ENCODE peak calls at places on chromosome 22, in seven cellular contexts. One of them, this sample, is unnamed.
A peak's percentile ranks its signal among the peaks of the same experiment; 100 is the strongest.

GRCh38 chr22:37632174-37633081 is 7.0 kb upstream of the SH3BP1 start:
- DNase-seq in H7: peak; percentile 66
- DNase-seq in tibial nerve: no peak
- DNase-seq in tibial artery: no peak
- DNase-seq in CD8-positive, alpha-beta T cell: no peak
- DNase-seq in mucosa of descending colon: no peak
- DNase-seq in NB4: no peak
- DNase-seq in this sample: no peak

GRCh38 chr22:24319451-24319850 is 48.8 kb downstream of the SPECC1L start:
- DNase-seq in H7: no peak
- DNase-seq in tibial nerve: no peak
- DNase-seq in tibial artery: no peak
- DNase-seq in CD8-positive, alpha-beta T cell: no peak
- DNase-seq in mucosa of descending colon: no peak
- DNase-seq in NB4: no peak
- DNase-seq in this sample: no peak

GRCh38 chr22:42972592-42973535 is 42.1 kb downstream of the PACSIN2 start:
- DNase-seq in H7: no peak
- DNase-seq in tibial nerve: no peak
- DNase-seq in tibial artery: no peak
- DNase-seq in CD8-positive, alpha-beta T cell: no peak
- DNase-seq in mucosa of descending colon: no peak
- DNase-seq in NB4: peak; percentile 66
- DNase-seq in this sample: no peak

GRCh38 chr22:32518351-32518750 is 43.7 kb downstream of the FBXO7 start:
- DNase-seq in H7: no peak
- DNase-seq in tibial nerve: no peak
- DNase-seq in tibial artery: no peak
- DNase-seq in CD8-positive, alpha-beta T cell: no peak
- DNase-seq in mucosa of descending colon: no peak
- DNase-seq in NB4: no peak
- DNase-seq in this sample: no peak

GRCh38 chr22:36110306-36110791 is 50.2 kb downstream of the APOL3 start:
- DNase-seq in H7: peak; percentile 57
- DNase-seq in tibial nerve: no peak
- DNase-seq in tibial artery: no peak
- DNase-seq in CD8-positive, alpha-beta T cell: no peak
- DNase-seq in mucosa of descending colon: no peak
- DNase-seq in NB4: no peak
- DNase-seq in this sample: no peak

GRCh38 chr22:33851240-33851639 is 69.0 kb downstream of the LARGE1 start:
- DNase-seq in H7: no peak
- DNase-seq in tibial nerve: no peak
- DNase-seq in tibial artery: no peak
- DNase-seq in CD8-positive, alpha-beta T cell: no peak
- DNase-seq in mucosa of descending colon: no peak
- DNase-seq in NB4: peak; percentile 62
- DNase-seq in this sample: no peak

GRCh38 chr22:22342697-22343602 is 98.4 kb downstream of the VPREB1 start:
- DNase-seq in H7: peak; percentile 91
- DNase-seq in tibial nerve: no peak
- DNase-seq in tibial artery: no peak
- DNase-seq in CD8-positive, alpha-beta T cell: peak; percentile 56
- DNase-seq in mucosa of descending colon: peak; percentile 85
- DNase-seq in NB4: peak; percentile 38
- DNase-seq in this sample: no peak

GRCh38 chr22:46009730-46010129 is 32.8 kb upstream of the WNT7B start:
- DNase-seq in H7: no peak
- DNase-seq in tibial nerve: no peak
- DNase-seq in tibial artery: peak; percentile 66
- DNase-seq in CD8-positive, alpha-beta T cell: no peak
- DNase-seq in mucosa of descending colon: peak; percentile 25
- DNase-seq in NB4: no peak
- DNase-seq in this sample: no peak

GRCh38 chr22:38250642-38251354 is 22.0 kb downstream of the TMEM184B start:
- DNase-seq in H7: no peak
- DNase-seq in tibial nerve: no peak
- DNase-seq in tibial artery: no peak
- DNase-seq in CD8-positive, alpha-beta T cell: no peak
- DNase-seq in mucosa of descending colon: no peak
- DNase-seq in NB4: no peak
- DNase-seq in this sample: no peak

GRCh38 chr22:32073823-32074380 is 30.8 kb downstream of the SLC5A1 start:
- DNase-seq in H7: no peak
- DNase-seq in tibial nerve: no peak
- DNase-seq in tibial artery: no peak
- DNase-seq in CD8-positive, alpha-beta T cell: no peak
- DNase-seq in mucosa of descending colon: peak; percentile 38
- DNase-seq in NB4: no peak
- DNase-seq in this sample: no peak

GRCh38 chr22:35628732-35629131 is 11.6 kb upstream of the MB start:
- DNase-seq in H7: no peak
- DNase-seq in tibial nerve: no peak
- DNase-seq in tibial artery: no peak
- DNase-seq in CD8-positive, alpha-beta T cell: no peak
- DNase-seq in mucosa of descending colon: no peak
- DNase-seq in NB4: no peak
- DNase-seq in this sample: no peak

GRCh38 chr22:42286205-42286604 is 15.8 kb upstream of the TCF20 start:
- DNase-seq in H7: no peak
- DNase-seq in tibial nerve: no peak
- DNase-seq in tibial artery: no peak
- DNase-seq in CD8-positive, alpha-beta T cell: no peak
- DNase-seq in mucosa of descending colon: no peak
- DNase-seq in NB4: peak; percentile 65
- DNase-seq in this sample: no peak

GRCh38 chr22:45149671-45150070 is 14.1 kb upstream of the NUP50 start:
- DNase-seq in H7: no peak
- DNase-seq in tibial nerve: no peak
- DNase-seq in tibial artery: no peak
- DNase-seq in CD8-positive, alpha-beta T cell: no peak
- DNase-seq in mucosa of descending colon: no peak
- DNase-seq in NB4: no peak
- DNase-seq in this sample: no peak

GRCh38 chr22:27329471-27329870 is 472.1 kb downstream of the MN1 start:
- DNase-seq in H7: peak; percentile 81
- DNase-seq in tibial nerve: no peak
- DNase-seq in tibial artery: no peak
- DNase-seq in CD8-positive, alpha-beta T cell: no peak
- DNase-seq in mucosa of descending colon: no peak
- DNase-seq in NB4: no peak
- DNase-seq in this sample: no peak

GRCh38 chr22:36467042-36467810 is 14.2 kb downstream of the TXN2 start:
- DNase-seq in H7: no peak
- DNase-seq in tibial nerve: no peak
- DNase-seq in tibial artery: peak; percentile 75
- DNase-seq in CD8-positive, alpha-beta T cell: no peak
- DNase-seq in mucosa of descending colon: peak; percentile 71
- DNase-seq in NB4: peak; percentile 89
- DNase-seq in this sample: no peak

GRCh38 chr22:27474711-27475547 is 326.6 kb downstream of the MN1 start:
- DNase-seq in H7: peak; percentile 67
- DNase-seq in tibial nerve: no peak
- DNase-seq in tibial artery: no peak
- DNase-seq in CD8-positive, alpha-beta T cell: no peak
- DNase-seq in mucosa of descending colon: no peak
- DNase-seq in NB4: no peak
- DNase-seq in this sample: peak; percentile 74

GRCh38 chr22:38696606-38697005 is 4.1 kb downstream of the JOSD1 start:
- DNase-seq in H7: no peak
- DNase-seq in tibial nerve: no peak
- DNase-seq in tibial artery: no peak
- DNase-seq in CD8-positive, alpha-beta T cell: peak; percentile 24
- DNase-seq in mucosa of descending colon: no peak
- DNase-seq in NB4: peak; percentile 55
- DNase-seq in this sample: peak; percentile 55

GRCh38 chr22:20435436-20436308 is 2.0 kb downstream of the SCARF2 start:
- DNase-seq in H7: no peak
- DNase-seq in tibial nerve: no peak
- DNase-seq in tibial artery: peak; percentile 56
- DNase-seq in CD8-positive, alpha-beta T cell: no peak
- DNase-seq in mucosa of descending colon: no peak
- DNase-seq in NB4: no peak
- DNase-seq in this sample: no peak
- H3K4me3 ChIP-seq in H7: peak overlapping the region; percentile 69
- H3K4me3 ChIP-seq in tibial nerve: peak overlapping the region; percentile 86
- H3K4me3 ChIP-seq in tibial artery: peak overlapping the region; percentile 89
- H3K4me3 ChIP-seq in CD8-positive, alpha-beta T cell: no peak overlapping the region
- H3K4me3 ChIP-seq in mucosa of descending colon: no peak overlapping the region
- H3K4me3 ChIP-seq in NB4: no peak overlapping the region
- H3K4me3 ChIP-seq in this sample: peak overlapping the region; percentile 72

DNA sequence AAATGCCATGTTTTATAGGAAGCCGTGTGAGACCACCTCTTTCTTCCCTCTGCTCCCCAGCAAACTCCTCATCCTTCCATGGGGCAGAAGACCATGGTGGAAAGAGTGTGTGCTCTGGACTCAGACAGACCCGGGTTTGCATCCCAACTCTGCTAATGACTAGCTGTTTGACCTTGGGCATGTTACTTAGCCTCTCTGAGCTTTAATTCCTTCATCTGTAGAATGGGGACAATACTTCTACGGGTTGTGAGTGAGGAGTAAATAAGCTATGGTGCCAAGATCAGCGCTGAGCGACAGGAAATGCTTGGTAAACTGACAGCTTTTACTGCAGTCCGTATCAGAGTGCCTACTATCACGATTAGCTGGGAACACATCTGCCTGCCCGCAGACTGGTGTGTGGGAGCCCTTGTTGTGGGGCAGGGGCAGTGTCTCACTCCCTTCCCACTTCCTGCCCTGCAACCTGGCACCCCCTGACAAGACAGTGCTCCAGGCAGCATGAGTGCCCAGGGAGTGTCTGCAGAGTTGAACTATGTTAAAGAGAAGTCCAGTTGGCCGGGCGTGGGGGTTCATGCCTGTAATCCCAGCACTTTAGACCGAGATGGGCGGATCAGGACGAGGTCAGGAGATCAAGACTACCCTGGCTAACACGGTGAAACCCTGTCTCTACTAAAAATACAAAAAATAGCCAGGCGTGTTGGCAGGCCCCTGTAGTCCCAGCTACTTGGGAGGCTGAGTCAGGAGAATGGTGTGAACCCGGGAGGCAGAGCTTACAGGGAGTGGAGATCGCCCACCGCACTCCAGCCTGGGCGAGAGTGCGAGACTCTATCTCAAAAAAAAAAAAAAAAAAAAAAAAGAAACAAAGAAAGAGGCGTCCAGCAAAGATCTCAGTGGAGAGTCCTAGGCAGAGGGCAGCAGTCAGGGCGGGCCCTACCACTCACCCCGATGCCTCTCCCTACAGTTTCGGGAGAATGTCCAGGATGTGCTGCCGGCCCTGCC is 2.2 kb downstream of the SEC14L2 start:
- DNase-seq in H7: peak; percentile 36
- DNase-seq in tibial nerve: no peak
- DNase-seq in tibial artery: no peak
- DNase-seq in CD8-positive, alpha-beta T cell: no peak
- DNase-seq in mucosa of descending colon: no peak
- DNase-seq in NB4: peak; percentile 83
- DNase-seq in this sample: no peak
- H3K4me3 ChIP-seq in H7: no peak overlapping the region
- H3K4me3 ChIP-seq in tibial nerve: peak overlapping the region; percentile 71
- H3K4me3 ChIP-seq in tibial artery: peak overlapping the region; percentile 61
- H3K4me3 ChIP-seq in CD8-positive, alpha-beta T cell: peak overlapping the region; percentile 76
- H3K4me3 ChIP-seq in mucosa of descending colon: no peak overlapping the region
- H3K4me3 ChIP-seq in NB4: no peak overlapping the region
- H3K4me3 ChIP-seq in this sample: peak overlapping the region; percentile 9

DNA sequence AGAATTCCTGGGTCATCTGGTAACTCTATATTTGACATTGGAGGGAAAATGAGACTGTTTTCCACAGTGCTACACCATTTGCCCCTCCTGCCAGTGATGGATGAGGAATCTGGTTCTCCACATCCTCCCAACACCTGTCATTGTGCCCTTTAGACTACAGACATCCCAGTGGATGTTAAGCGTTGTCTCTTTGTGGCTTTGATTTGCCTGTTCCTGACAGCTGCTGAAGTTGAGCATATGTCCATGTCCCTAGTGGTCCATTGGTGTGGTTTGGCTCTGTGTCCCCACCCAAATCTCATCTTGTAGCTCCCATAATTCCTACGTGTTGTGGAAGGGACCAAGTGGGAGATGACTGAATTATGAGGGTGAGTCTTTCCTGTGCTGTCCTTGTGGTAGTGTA is 88.5 kb downstream of the BRD1 start:
- DNase-seq in H7: no peak
- DNase-seq in tibial nerve: no peak
- DNase-seq in tibial artery: no peak
- DNase-seq in CD8-positive, alpha-beta T cell: no peak
- DNase-seq in mucosa of descending colon: no peak
- DNase-seq in NB4: no peak
- DNase-seq in this sample: no peak
- H3K4me3 ChIP-seq in H7: no peak overlapping the region
- H3K4me3 ChIP-seq in tibial nerve: no peak overlapping the region
- H3K4me3 ChIP-seq in tibial artery: no peak overlapping the region
- H3K4me3 ChIP-seq in CD8-positive, alpha-beta T cell: no peak overlapping the region
- H3K4me3 ChIP-seq in mucosa of descending colon: no peak overlapping the region
- H3K4me3 ChIP-seq in NB4: no peak overlapping the region
- H3K4me3 ChIP-seq in this sample: no peak overlapping the region

DNA sequence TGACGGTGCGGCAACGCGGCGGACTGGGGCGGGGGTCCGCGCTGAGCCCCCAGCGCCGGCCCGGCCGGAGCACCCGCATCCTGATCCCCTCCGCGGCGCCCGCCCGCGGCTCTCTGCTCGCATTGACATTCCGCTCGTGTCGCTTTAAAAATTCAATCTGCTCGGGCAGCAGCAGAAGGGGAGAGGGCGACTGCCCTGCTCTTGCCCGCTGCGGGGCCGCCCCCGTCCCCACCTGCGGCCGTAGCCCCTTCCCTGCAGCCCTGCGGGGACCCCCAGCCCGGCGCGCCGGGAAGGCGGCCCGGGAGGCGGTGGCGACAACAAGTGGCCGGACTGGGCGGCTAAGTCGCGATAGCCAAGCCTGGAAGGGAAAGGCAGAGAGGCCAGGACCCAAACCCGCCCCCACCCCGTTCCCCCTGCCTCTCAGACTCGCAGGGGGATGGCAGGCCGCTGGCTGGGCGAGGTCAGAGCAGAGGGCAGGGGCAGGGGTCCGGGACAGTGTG is 1.1 kb downstream of the CABP7 start:
- DNase-seq in H7: peak; percentile 83
- DNase-seq in tibial nerve: no peak
- DNase-seq in tibial artery: no peak
- DNase-seq in CD8-positive, alpha-beta T cell: no peak
- DNase-seq in mucosa of descending colon: no peak
- DNase-seq in NB4: no peak
- DNase-seq in this sample: no peak
- H3K4me3 ChIP-seq in H7: peak overlapping the region; percentile 31
- H3K4me3 ChIP-seq in tibial nerve: peak overlapping the region; percentile 37
- H3K4me3 ChIP-seq in tibial artery: peak overlapping the region; percentile 9
- H3K4me3 ChIP-seq in CD8-positive, alpha-beta T cell: no peak overlapping the region
- H3K4me3 ChIP-seq in mucosa of descending colon: no peak overlapping the region
- H3K4me3 ChIP-seq in NB4: no peak overlapping the region
- H3K4me3 ChIP-seq in this sample: no peak overlapping the region

DNA sequence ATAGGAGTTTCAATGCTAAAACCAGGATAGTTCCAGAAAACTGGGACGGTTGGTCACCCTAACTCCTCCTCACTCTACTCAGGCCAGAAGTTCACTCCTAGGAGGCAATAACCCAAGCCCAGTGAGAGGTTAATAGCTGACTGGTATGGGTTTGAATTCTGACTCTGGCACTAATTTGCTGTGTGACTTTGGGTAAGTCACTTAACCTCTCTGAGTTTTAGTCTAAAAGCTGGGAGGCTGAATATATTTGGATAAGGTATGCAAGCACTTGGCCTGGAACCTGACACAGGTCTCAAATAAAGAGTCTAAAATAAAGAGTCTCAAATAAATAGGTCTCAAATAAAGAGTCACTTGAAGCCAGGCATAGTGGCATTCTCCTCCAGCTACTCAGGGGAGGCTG is 6.2 kb upstream of the SEC14L6 start:
- DNase-seq in H7: no peak
- DNase-seq in tibial nerve: no peak
- DNase-seq in tibial artery: no peak
- DNase-seq in CD8-positive, alpha-beta T cell: no peak
- DNase-seq in mucosa of descending colon: no peak
- DNase-seq in NB4: no peak
- DNase-seq in this sample: no peak
- H3K4me3 ChIP-seq in H7: no peak overlapping the region
- H3K4me3 ChIP-seq in tibial nerve: no peak overlapping the region
- H3K4me3 ChIP-seq in tibial artery: no peak overlapping the region
- H3K4me3 ChIP-seq in CD8-positive, alpha-beta T cell: no peak overlapping the region
- H3K4me3 ChIP-seq in mucosa of descending colon: no peak overlapping the region
- H3K4me3 ChIP-seq in NB4: no peak overlapping the region
- H3K4me3 ChIP-seq in this sample: no peak overlapping the region

This sample was measured in BJ.